ENCODE peak calls at places on chromosomes 16 and 17, in six cellular contexts. I is dorsolateral prefrontal cortex, Y is GM18507, H is amniotic epithelial cell, D is EL, A is Right ventricle myocardium superior. O is an unnamed sample.

GRCh38 chr17:82400830-82401229 is 17.3 kb upstream of the HEXD start:
- DNase-seq in I (no peak), Y (peak; percentile 81), H (no peak), D (no peak), A (peak; percentile 80), O (peak; percentile 84)

GRCh38 chr17:7238418-7239090 is 703 bp downstream of the PHF23 start:
- DNase-seq in I (peak; percentile 62), Y (no peak), H (peak; percentile 36), D (peak; percentile 36), A (no peak), O (no peak)

GRCh38 chr16:22627043-22627442 is 116.4 kb downstream of the NPIPB5 start:
- DNase-seq in I (no peak), Y (no peak), H (no peak), D (no peak), A (no peak), O (no peak)

GRCh38 chr16:28821874-28822519 is 802 bp upstream of the ATXN2L start:
- DNase-seq in I (no peak), Y (no peak), H (no peak), D (no peak), A (no peak), O (no peak)

GRCh38 chr16:57622361-57623250 is 5.8 kb upstream of the ADGRG1 start:
- DNase-seq in I (peak; percentile 42), Y (no peak), H (peak; percentile 18), D (no peak), A (peak; percentile 29), O (no peak)

GRCh38 chr16:10668322-10669045 is 26.2 kb downstream of the TEKT5 start:
- DNase-seq in I (peak; percentile 43), Y (no peak), H (no peak), D (peak; percentile 31), A (peak; percentile 44), O (no peak)

GRCh38 chr17:82518826-82519810 is at the start of gene FOXK2:
- DNase-seq in I (peak; percentile 97), Y (peak; percentile 98), H (peak; percentile 94), D (peak; percentile 93), A (peak; percentile 95), O (peak; percentile 97)

GRCh38 chr16:72877374-72878028 is 170.4 kb downstream of the ZFHX3 start:
- DNase-seq in I (no peak), Y (no peak), H (peak; percentile 80), D (peak; percentile 96), A (no peak), O (no peak)

GRCh38 chr16:54657058-54657708 is 273.5 kb upstream of the IRX5 start:
- DNase-seq in I (no peak), Y (no peak), H (no peak), D (peak; percentile 61), A (no peak), O (no peak)

GRCh38 chr16:71230122-71230845 is at the start of gene HYDIN:
- DNase-seq in I (peak; percentile 84), Y (no peak), H (peak; percentile 20), D (peak; percentile 58), A (peak; percentile 49), O (no peak)

GRCh38 chr17:2571523-2572303 is 21.7 kb upstream of the PAFAH1B1 start:
- DNase-seq in I (no peak), Y (peak; percentile 26), H (no peak), D (no peak), A (no peak), O (no peak)

GRCh38 chr17:76871668-76872067 is 3.5 kb downstream of the MGAT5B start:
- DNase-seq in I (no peak), Y (no peak), H (no peak), D (peak; percentile 32), A (no peak), O (no peak)